ENCODE peak calls at places on chromosomes 7 and 10, in five cellular contexts. R is H54; V is activated naive CD4-positive, alpha-beta T cell treated with anti-CD3 and anti-CD28 coated beads for 36 hours; G is endothelial cell; B is SK-MEL-5. D is an unnamed sample.

GRCh38 chr10:7512487-7512886 is 101.7 kb upstream of the SFMBT2 start:
- DNase-seq in R (no peak), V (peak), G (no peak), B (no peak), D (no peak)

GRCh38 chr10:103616705-103617361 is 123.3 kb downstream of the NEURL1 start:
- DNase-seq in R (no peak), V (no peak), G (no peak), B (no peak), D (no peak)

GRCh38 chr10:11881477-11882417 is 58.6 kb downstream of the PROSER2 start:
- DNase-seq in R (peak), V (no peak), G (no peak), B (no peak), D (no peak)

GRCh38 chr10:44422153-44422552 is 37.3 kb upstream of the CXCL12 start:
- DNase-seq in R (no peak), V (no peak), G (no peak), B (no peak), D (no peak)

GRCh38 chr7:36131026-36131425 is 22.0 kb upstream of the EEPD1 start:
- DNase-seq in R (no peak), V (no peak), G (no peak), B (no peak), D (no peak)

GRCh38 chr10:105351187-105351586 is 710.1 kb downstream of the SORCS3 start:
- DNase-seq in R (no peak), V (no peak), G (no peak), B (no peak), D (no peak)

GRCh38 chr7:50436133-50436802 is 13.9 kb downstream of the FIGNL1 start:
- DNase-seq in R (no peak), V (no peak), G (no peak), B (no peak), D (no peak)

GRCh38 chr7:80335473-80336232 is 176.2 kb downstream of the GNAT3 start:
- DNase-seq in R (no peak), V (no peak), G (no peak), B (no peak), D (no peak)

GRCh38 chr10:56547163-56547562 is 186.1 kb upstream of the ZWINT start:
- DNase-seq in R (no peak), V (no peak), G (no peak), B (no peak), D (no peak)

GRCh38 chr7:71682841-71683341 is 550.9 kb downstream of the GALNT17 start:
- DNase-seq in R (no peak), V (no peak), G (no peak), B (no peak), D (no peak)

GRCh38 chr10:4397337-4397736 is 428.7 kb upstream of the AKR1E2 start:
- DNase-seq in R (no peak), V (no peak), G (no peak), B (no peak), D (no peak)

D was measured in foreskin melanocyte.